ENCODE peak calls at places on chromosomes 3 and 15, in five cellular contexts. G, Q, Y, Z and T are unnamed samples.

GRCh38 chr3:53346514-53346913 is 829 bp downstream of the DCP1A start:
- DNase-seq in G (no peak), Q (no peak), Y (no peak), Z (no peak), T (no peak)

GRCh38 chr3:124209426-124209825 is 217.5 kb upstream of the ROPN1 start:
- DNase-seq in G (no peak), Q (no peak), Y (peak), Z (peak), T (no peak)

GRCh38 chr3:106839576-106840280 is 537.5 kb upstream of the CCDC54 start:
- DNase-seq in G (no peak), Q (no peak), Y (peak), Z (peak), T (no peak)

GRCh38 chr3:188240189-188240981 is 86.4 kb downstream of the LPP start:
- DNase-seq in G (no peak), Q (no peak), Y (no peak), Z (no peak), T (no peak)

GRCh38 chr3:73432021-73432722 is 192.6 kb downstream of the PDZRN3 start:
- DNase-seq in G (no peak), Q (no peak), Y (peak), Z (peak), T (no peak)

GRCh38 chr3:129039271-129040038 is 21.1 kb upstream of the GP9 start:
- DNase-seq in G (no peak), Q (no peak), Y (no peak), Z (no peak), T (no peak)

GRCh38 chr15:71844916-71845315 is 34.6 kb downstream of the NR2E3 start:
- DNase-seq in G (no peak), Q (no peak), Y (no peak), Z (no peak), T (no peak)

GRCh38 chr3:149592758-149593240 is 65.0 kb downstream of the WWTR1 start:
- DNase-seq in G (no peak), Q (no peak), Y (no peak), Z (no peak), T (no peak)

GRCh38 chr15:75928680-75929608 is 25.3 kb downstream of the FBXO22 start:
- DNase-seq in G (no peak), Q (no peak), Y (peak), Z (no peak), T (no peak)

GRCh38 chr3:93991286-93992030 is 11.5 kb downstream of the ARL13B start:
- DNase-seq in G (no peak), Q (no peak), Y (no peak), Z (no peak), T (no peak)

GRCh38 chr3:123357275-123357674 is 91.6 kb downstream of the ADCY5 start:
- DNase-seq in G (no peak), Q (no peak), Y (no peak), Z (no peak), T (no peak)

GRCh38 chr15:55289573-55290360 is at the start of gene RAB27A:
- DNase-seq in G (no peak), Q (peak), Y (peak), Z (no peak), T (no peak)

GRCh38 chr15:81323944-81324881 is at the start of gene STARD5:
- DNase-seq in G (peak), Q (peak), Y (peak), Z (peak), T (peak)

GRCh38 chr15:40957581-40958051 is 4.3 kb downstream of the CHAC1 start:
- DNase-seq in G (no peak), Q (no peak), Y (no peak), Z (no peak), T (no peak)

GRCh38 chr15:28984421-28985375 is 98.9 kb downstream of the APBA2 start:
- DNase-seq in G (no peak), Q (peak), Y (peak), Z (no peak), T (peak)

GRCh38 chr3:37433758-37434157 is 259.4 kb upstream of the LRRFIP2 start:
- DNase-seq in G (no peak), Q (no peak), Y (no peak), Z (no peak), T (no peak)

DNA sequence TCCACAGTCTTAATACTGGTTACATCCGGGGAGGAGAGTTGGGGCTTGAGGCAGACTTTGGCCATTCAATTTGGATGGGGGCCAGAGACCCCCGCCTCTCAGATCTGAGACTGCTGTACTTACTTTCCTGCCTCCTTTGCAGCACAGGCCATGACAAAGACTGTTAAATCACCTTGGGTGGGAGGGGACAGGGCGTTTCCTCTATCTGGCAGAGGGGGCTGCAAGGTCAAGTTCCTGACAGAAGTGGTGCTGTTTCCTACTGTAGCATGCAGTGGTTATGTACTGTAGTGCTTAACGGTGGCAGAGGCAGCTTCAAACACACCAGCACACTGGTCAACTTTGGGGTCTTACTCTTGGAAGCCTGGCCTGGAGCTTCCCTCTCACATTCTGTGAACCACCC is 261.2 kb upstream of the LRRFIP2 start:
- DNase-seq in G (no peak), Q (no peak), Y (no peak), Z (no peak), T (no peak)
- TF ChIP-seq CTCF in G (no peak), Q (no peak), Y (no peak), Z (no peak), T (no peak)

GRCh38 chr3:111681705-111682426 is 86.7 kb upstream of the ZBED2 start:
- DNase-seq in G (no peak), Q (no peak), Y (no peak), Z (no peak), T (no peak)

GRCh38 chr3:111676177-111677021 is 81.3 kb upstream of the ZBED2 start:
- DNase-seq in G (no peak), Q (no peak), Y (no peak), Z (peak), T (no peak)
- H3K4me3 ChIP-seq in G (no peak), Q (peak), Y (no peak), Z (no peak), T (no peak)

GRCh38 chr3:186849392-186849975 is 7.0 kb downstream of the ADIPOQ start:
- DNase-seq in G (no peak), Q (no peak), Y (peak), Z (no peak), T (no peak)
- TF ChIP-seq CTCF in G (peak), Q (peak), Y (peak), Z (peak), T (peak)

DNA sequence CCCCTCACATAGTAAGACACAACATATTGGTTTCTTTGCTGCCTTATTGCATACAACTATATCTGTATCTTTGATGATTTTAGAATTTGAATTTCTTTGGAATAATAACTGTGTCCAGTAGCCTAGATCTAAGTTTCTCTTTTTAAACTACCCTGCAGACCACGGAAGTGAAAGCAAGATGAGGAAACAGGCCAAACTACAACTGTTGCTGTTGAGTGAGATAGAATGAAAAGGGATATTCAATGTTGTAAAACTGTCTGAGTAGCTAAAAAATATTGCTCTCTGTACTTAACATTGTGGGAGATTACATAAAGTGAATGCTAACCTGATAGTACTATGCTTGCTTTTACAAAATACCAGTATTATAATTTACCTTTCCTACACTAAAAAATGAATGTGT is 459.5 kb upstream of the KCNMB2 start:
- DNase-seq in G (no peak), Q (no peak), Y (no peak), Z (no peak), T (no peak)
- H3K4me3 ChIP-seq in G (no peak), Q (no peak), Y (no peak), Z (no peak), T (no peak)

DNA sequence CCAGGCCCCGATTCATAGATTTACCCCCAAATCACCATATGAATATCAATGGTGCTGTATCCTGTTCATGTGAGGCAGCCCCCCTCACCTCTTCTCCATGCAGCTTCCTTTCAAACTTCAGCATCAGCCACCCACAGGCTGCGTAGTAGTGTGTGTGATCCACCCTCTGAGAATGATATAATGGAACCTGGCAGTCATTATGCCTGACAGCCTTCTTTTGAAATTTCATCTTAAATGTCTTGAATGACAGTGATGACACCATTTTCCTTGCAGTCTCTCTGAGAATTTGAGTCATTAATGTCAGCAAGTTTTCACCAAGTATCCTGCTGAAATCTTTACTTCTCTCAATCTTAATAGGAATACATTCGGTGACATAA is 3.5 kb upstream of the CLRN1 start:
- DNase-seq in G (no peak), Q (no peak), Y (no peak), Z (no peak), T (no peak)
- TF ChIP-seq CTCF in G (no peak), Q (no peak), Y (no peak), Z (no peak), T (no peak)

GRCh38 chr15:64701051-64701450 is 74.3 kb downstream of the RBPMS2 start:
- DNase-seq in G (no peak), Q (no peak), Y (no peak), Z (no peak), T (no peak)
- H3K4me3 ChIP-seq in G (peak), Q (no peak), Y (no peak), Z (peak), T (peak)

GRCh38 chr3:110774496-110775265 is 296.9 kb upstream of the NECTIN3 start:
- DNase-seq in G (peak), Q (no peak), Y (peak), Z (peak), T (peak)
- TF ChIP-seq CTCF in G (no peak), Q (no peak), Y (no peak), Z (no peak), T (no peak)

GRCh38 chr3:167380004-167380689 is at the start of gene ZBBX:
- DNase-seq in G (no peak), Q (peak), Y (peak), Z (peak), T (peak)
- H3K4me3 ChIP-seq in G (peak), Q (peak), Y (peak), Z (peak), T (peak)

DNA sequence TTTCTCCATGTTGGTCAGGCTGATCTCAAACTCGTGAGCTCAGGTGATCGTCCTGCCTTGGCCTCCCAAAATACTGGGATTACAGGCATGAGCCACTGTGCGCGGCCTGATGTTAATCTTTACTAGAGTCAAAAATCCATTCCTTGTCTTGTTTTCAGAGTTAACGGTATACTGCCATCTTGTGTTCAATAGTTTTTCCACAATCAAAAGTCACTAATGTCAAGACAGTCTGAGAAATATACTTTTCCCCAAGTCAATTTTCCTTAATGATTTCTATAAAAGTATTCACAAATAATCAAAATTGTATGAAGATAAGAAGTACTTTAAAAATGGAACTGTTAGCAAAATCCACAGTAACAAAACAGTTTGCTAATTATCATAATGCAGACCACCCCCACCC is 8.5 kb downstream of the CRBN start:
- DNase-seq in G (no peak), Q (no peak), Y (peak), Z (peak), T (no peak)
- TF ChIP-seq CTCF in G (peak), Q (peak), Y (peak), Z (no peak), T (peak)

GRCh38 chr3:177145402-177145801 is 51.9 kb downstream of the TBL1XR1 start:
- DNase-seq in G (no peak), Q (no peak), Y (no peak), Z (no peak), T (no peak)

GRCh38 chr3:177141899-177142651 is 55.2 kb downstream of the TBL1XR1 start:
- DNase-seq in G (no peak), Q (no peak), Y (no peak), Z (no peak), T (no peak)

GRCh38 chr3:177146646-177147045 is 50.6 kb downstream of the TBL1XR1 start:
- DNase-seq in G (no peak), Q (no peak), Y (peak), Z (no peak), T (no peak)

GRCh38 chr3:177145954-177146353 is 51.3 kb downstream of the TBL1XR1 start:
- DNase-seq in G (no peak), Q (no peak), Y (no peak), Z (no peak), T (no peak)

GRCh38 chr3:177144922-177145321 is 52.4 kb downstream of the TBL1XR1 start:
- DNase-seq in G (no peak), Q (no peak), Y (peak), Z (no peak), T (no peak)
- H3K4me3 ChIP-seq in G (no peak), Q (no peak), Y (no peak), Z (no peak), T (no peak)